ENCODE peak calls at places on chromosome 21, in nine cellular contexts. K, N, C, H, M, L, E, A and V are unnamed samples.

GRCh38 chr21:34131586-34131985 is 58.2 kb downstream of the MRPS6 start:
- DNase-seq in N (no peak), E (no peak), H (no peak), A (no peak), M (no peak), L (no peak), C (peak; percentile 15), K (no peak), V (no peak)

GRCh38 chr21:15735409-15735808 is 5.6 kb downstream of the USP25 start:
- DNase-seq in K (no peak), A (no peak), H (no peak), L (no peak), M (no peak), N (no peak), C (no peak), E (no peak), V (no peak)

GRCh38 chr21:14901482-14901958 is 163.3 kb downstream of the NRIP1 start:
- DNase-seq in N (no peak), A (no peak), L (peak; percentile 54), C (peak; percentile 64), M (no peak), K (peak; percentile 45), E (no peak), H (no peak), V (peak; percentile 81)

GRCh38 chr21:28579986-28580550 is 412.6 kb downstream of the LTN1 start:
- DNase-seq in K (no peak), L (peak; percentile 5), C (no peak), E (no peak), M (no peak), H (no peak), A (no peak), N (no peak), V (no peak)

GRCh38 chr21:45954271-45954670 is 27.3 kb upstream of the COL6A1 start:
- DNase-seq in E (no peak), N (no peak), M (no peak), K (peak; percentile 32), C (no peak), L (peak; percentile 68), A (no peak), H (peak; percentile 58), V (no peak)

GRCh38 chr21:45442276-45442675 is 37.3 kb downstream of the COL18A1 start:
- DNase-seq in H (no peak), N (no peak), L (no peak), K (no peak), A (peak; percentile 13), M (peak; percentile 43), C (no peak), E (no peak), V (no peak)

GRCh38 chr21:19130379-19131028 is 726.9 kb upstream of the TMPRSS15 start:
- DNase-seq in L (no peak), C (no peak), M (no peak), A (no peak), N (no peak), H (no peak), K (no peak), E (no peak), V (no peak)

GRCh38 chr21:34968414-34969333 is 80.4 kb downstream of the RUNX1 start:
- DNase-seq in C (no peak), H (no peak), K (no peak), M (no peak), A (no peak), N (no peak), E (no peak), L (no peak), V (no peak)

GRCh38 chr21:39381009-39381408 is 32.1 kb upstream of the HMGN1 start:
- DNase-seq in L (no peak), K (no peak), C (no peak), A (peak; percentile 42), N (no peak), E (no peak), H (no peak), M (no peak), V (no peak)

GRCh38 chr21:29490016-29490415 is 191.3 kb downstream of the BACH1 start:
- DNase-seq in E (no peak), H (no peak), L (no peak), M (no peak), K (peak; percentile 40), A (no peak), N (no peak), C (peak; percentile 62), V (no peak)

GRCh38 chr21:33071878-33072306 is 2.0 kb downstream of the OLIG1 start:
- DNase-seq in L (peak; percentile 31), N (no peak), H (no peak), K (no peak), M (no peak), A (no peak), E (no peak), C (peak; percentile 10), V (peak; percentile 8)

GRCh38 chr21:44951186-44951915 is 11.5 kb downstream of the SLX9 start:
- DNase-seq in H (peak; percentile 29), K (no peak), M (peak; percentile 55), C (no peak), L (no peak), E (no peak), A (no peak), N (no peak), V (no peak)

GRCh38 chr21:37028579-37028978 is 22.1 kb downstream of the RIPPLY3 start:
- DNase-seq in M (no peak), N (no peak), E (no peak), K (no peak), L (peak; percentile 37), H (no peak), A (no peak), C (no peak), V (no peak)
- TF ChIP-seq CTCF in M (no peak), N (no peak), E (no peak), K (peak; percentile 21), L (no peak), H (no peak), A (no peak), C (no peak), V (peak; percentile 14)

GRCh38 chr21:16811011-16811410 is 701.8 kb upstream of the CXADR start:
- DNase-seq in M (no peak), E (no peak), L (no peak), K (no peak), H (no peak), C (no peak), A (no peak), N (no peak), V (no peak)

GRCh38 chr21:16815228-16815627 is 697.6 kb upstream of the CXADR start:
- DNase-seq in C (no peak), E (no peak), K (no peak), M (no peak), N (no peak), H (no peak), A (no peak), L (no peak), V (no peak)
- H3K4me3 ChIP-seq in C (no peak overlapping the region), E (no peak overlapping the region), K (no peak overlapping the region), M (no peak overlapping the region), N (no peak overlapping the region), H (no peak overlapping the region), A (no peak overlapping the region), L (no peak overlapping the region), V (no peak overlapping the region)

DNA sequence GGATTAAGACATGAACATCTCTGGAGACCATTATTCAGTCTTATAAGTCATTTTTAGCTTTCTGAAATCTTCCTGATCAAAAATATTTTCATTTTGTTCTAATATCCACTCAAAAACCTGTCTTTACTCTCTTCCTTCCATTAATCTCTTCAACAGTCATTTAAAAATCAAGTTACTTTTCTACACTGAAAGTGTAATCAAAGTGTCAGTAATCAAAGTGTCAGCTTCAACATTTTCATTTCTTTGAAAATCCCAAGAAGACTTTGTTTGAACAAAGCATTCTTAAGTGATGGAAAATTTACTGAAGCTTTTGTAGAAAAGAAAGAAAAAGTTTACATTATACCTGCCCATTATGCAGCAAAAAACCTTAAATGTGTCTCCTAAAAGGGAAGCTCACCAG is 261.0 kb upstream of the NCAM2 start:
- DNase-seq in L (no peak), C (no peak), E (no peak), N (no peak), H (no peak), M (no peak), A (no peak), K (no peak), V (no peak)
- TF ChIP-seq CTCF in L (no peak), C (no peak), E (no peak), N (no peak), H (no peak), M (no peak), A (no peak), K (no peak), V (no peak)

DNA sequence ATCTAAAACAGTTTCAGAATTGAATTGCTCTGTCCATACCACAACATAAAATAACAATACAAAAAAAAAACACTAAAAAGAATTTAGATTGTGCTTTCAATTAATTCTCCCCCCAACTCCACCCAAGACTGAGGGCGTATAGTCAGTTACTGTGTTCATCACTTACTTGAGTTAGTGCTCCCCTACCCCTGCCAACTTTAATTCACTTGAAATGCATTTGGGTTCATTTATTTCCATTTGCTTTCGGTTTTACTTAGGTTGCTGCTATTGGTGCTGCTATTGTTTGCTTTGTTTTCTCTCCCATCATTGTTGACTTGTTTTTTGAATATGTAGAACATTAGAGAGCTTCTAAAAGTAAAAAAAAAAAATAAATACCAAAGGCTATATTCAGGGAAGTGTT is 10.7 kb upstream of the CYYR1 start:
- DNase-seq in L (no peak), A (no peak), M (no peak), C (no peak), H (no peak), N (no peak), E (no peak), K (no peak), V (no peak)
- H3K4me3 ChIP-seq in L (no peak overlapping the region), A (no peak overlapping the region), M (no peak overlapping the region), C (no peak overlapping the region), H (peak overlapping the region; percentile 25), N (peak overlapping the region; percentile 28), E (no peak overlapping the region), K (no peak overlapping the region), V (no peak overlapping the region)

GRCh38 chr21:31546402-31547155 is 112.9 kb upstream of the SOD1 start:
- DNase-seq in C (no peak), A (no peak), N (no peak), L (peak; percentile 58), K (no peak), M (no peak), E (no peak), H (no peak), V (no peak)

GRCh38 chr21:31550070-31550469 is 109.4 kb upstream of the SOD1 start:
- DNase-seq in E (no peak), A (no peak), K (no peak), M (no peak), L (no peak), N (no peak), C (no peak), H (no peak), V (no peak)

GRCh38 chr21:31552826-31553225 is 106.7 kb upstream of the SOD1 start:
- DNase-seq in L (no peak), H (no peak), M (no peak), A (no peak), N (no peak), K (no peak), C (no peak), E (no peak), V (no peak)

GRCh38 chr21:31545036-31545435 is 114.5 kb upstream of the SOD1 start:
- DNase-seq in H (no peak), C (no peak), E (no peak), K (no peak), L (no peak), A (no peak), M (no peak), N (no peak), V (no peak)

DNA sequence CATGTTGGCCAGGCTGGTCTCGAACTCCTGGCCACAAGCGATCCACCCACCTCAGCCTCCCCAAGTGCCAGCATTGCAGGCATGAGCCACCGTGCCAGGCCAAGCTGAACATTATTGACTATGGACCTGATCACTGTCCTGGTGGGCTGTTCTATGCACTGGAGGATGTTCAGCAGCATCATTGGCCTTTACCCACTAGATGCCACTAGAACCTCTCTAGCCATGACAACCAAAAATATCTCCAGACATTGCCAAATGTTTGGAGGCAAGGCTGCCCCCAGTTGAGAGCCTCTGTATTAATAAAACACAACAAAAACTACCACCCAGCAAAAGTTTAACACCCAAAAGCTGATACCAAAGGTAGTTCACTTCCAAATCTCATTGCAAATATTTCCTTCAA is 110.8 kb upstream of the SOD1 start:
- DNase-seq in N (no peak), E (no peak), M (no peak), A (no peak), H (no peak), K (no peak), C (no peak), L (no peak), V (no peak)
- TF ChIP-seq CTCF in N (no peak), E (no peak), M (no peak), A (no peak), H (no peak), K (peak; percentile 23), C (no peak), L (no peak), V (no peak)